ENCODE peak calls at places on chromosome 21, in ten cellular contexts. F is esophagus muscularis mucosa, S is endodermal cell, T is transverse colon, G is heart right ventricle, N is colonic mucosa, K is ovary, J is spleen, Y is heart left ventricle, Q is neural progenitor cell. R is an unnamed sample. For H3K4me1, the result is how much of the 10 kb centered on the place peaks cover.

GRCh38 chr21:38202811-38203210 is 54.0 kb upstream of the KCNJ15 start:
- DNase-seq in Q (no peak), T (no peak), G (no peak), S (no peak), Y (no peak), J (no peak), N (no peak), K (no peak), F (peak), R (no peak)

GRCh38 chr21:37073417-37074194 is 552 bp downstream of the TTC3 start:
- DNase-seq in G (peak), S (no peak), N (peak), J (peak), F (no peak), K (peak), T (peak), Y (peak), Q (peak), R (no peak)

GRCh38 chr21:16424331-16424749 is 694.6 kb downstream of the USP25 start:
- DNase-seq in N (no peak), G (no peak), F (no peak), S (no peak), J (no peak), Q (no peak), K (no peak), T (no peak), Y (no peak), R (no peak)

GRCh38 chr21:46500224-46500861 is 41.7 kb downstream of the DIP2A start:
- DNase-seq in Y (no peak), T (no peak), F (no peak), K (no peak), J (no peak), S (no peak), N (no peak), G (no peak), Q (no peak), R (no peak)

GRCh38 chr21:44530903-44531605 is 8.9 kb downstream of the KRTAP10-1 start:
- DNase-seq in J (peak), Y (no peak), T (peak), N (no peak), S (peak), K (no peak), G (no peak), Q (no peak), F (no peak), R (no peak)

GRCh38 chr21:29801122-29801521 is 138.7 kb downstream of the GRIK1 start:
- DNase-seq in Q (no peak), K (no peak), F (no peak), T (no peak), S (no peak), N (no peak), Y (no peak), J (no peak), G (no peak), R (no peak)

GRCh38 chr21:45053561-45053960 is 20.8 kb upstream of the ADARB1 start:
- DNase-seq in J (no peak), Q (no peak), Y (no peak), G (no peak), K (no peak), S (no peak), F (no peak), N (no peak), T (no peak), R (no peak)

GRCh38 chr21:15775981-15776380 is 46.2 kb downstream of the USP25 start:
- DNase-seq in S (no peak), T (no peak), K (no peak), Y (no peak), J (no peak), G (no peak), N (no peak), F (no peak), Q (no peak), R (no peak)

GRCh38 chr21:15063081-15063820 is 1.5 kb downstream of the NRIP1 start:
- DNase-seq in Y (no peak), Q (peak), G (no peak), S (peak), F (no peak), T (no peak), J (no peak), K (peak), N (peak), R (no peak)

GRCh38 chr21:38834725-38835124 is 29.0 kb downstream of the ETS2 start:
- DNase-seq in Y (no peak), J (no peak), S (no peak), N (peak), G (no peak), F (no peak), T (no peak), K (no peak), Q (no peak), R (no peak)

GRCh38 chr21:37407719-37408455 is 41.3 kb downstream of the DYRK1A start:
- DNase-seq in Y (no peak), T (no peak), G (no peak), Q (no peak), J (no peak), S (no peak), N (no peak), F (no peak), K (no peak), R (no peak)

GRCh38 chr21:29347274-29347681 is 48.6 kb downstream of the BACH1 start:
- DNase-seq in S (no peak), K (no peak), Q (no peak), J (no peak), F (no peak), G (no peak), N (no peak), T (peak), Y (no peak), R (no peak)

GRCh38 chr21:36466061-36466511 is 13.8 kb downstream of the CLDN14 start:
- DNase-seq in N (no peak), K (no peak), G (no peak), Y (no peak), T (no peak), F (no peak), S (no peak), Q (no peak), J (peak), R (no peak)

GRCh38 chr21:38376693-38377092 is 119.9 kb downstream of the KCNJ15 start:
- DNase-seq in G (no peak), N (no peak), Q (no peak), J (peak), K (no peak), F (peak), T (no peak), S (no peak), Y (no peak), R (no peak)

GRCh38 chr21:33019885-33020557 is 5.7 kb upstream of the OLIG2 start:
- DNase-seq in N (no peak), G (no peak), T (no peak), J (no peak), K (no peak), F (no peak), S (peak), Y (no peak), Q (peak), R (no peak)

GRCh38 chr21:29078884-29079765 is 5.7 kb upstream of the CCT8 start:
- DNase-seq in S (no peak), T (no peak), N (peak), J (no peak), G (peak), K (no peak), Y (peak), F (no peak), Q (no peak), R (no peak)

GRCh38 chr21:37208056-37208705 is 59.0 kb downstream of the VPS26C start:
- DNase-seq in T (peak), J (peak), Y (peak), Q (no peak), G (peak), F (no peak), K (no peak), S (no peak), N (no peak), R (no peak)

GRCh38 chr21:16124397-16125130 is 394.8 kb downstream of the USP25 start:
- DNase-seq in S (no peak), N (no peak), G (no peak), Y (no peak), F (no peak), Q (no peak), K (no peak), J (no peak), T (no peak), R (no peak)

GRCh38 chr21:46674430-46675007 is 39.0 kb downstream of the PRMT2 start:
- DNase-seq in J (no peak), Q (no peak), G (no peak), F (no peak), Y (no peak), T (no peak), K (no peak), S (peak), N (no peak), R (no peak)

GRCh38 chr21:36129219-36129618 is 5.7 kb upstream of the CBR3 start:
- DNase-seq in F (no peak), N (no peak), Y (no peak), K (no peak), S (peak), G (no peak), J (no peak), Q (no peak), T (no peak), R (no peak)

GRCh38 chr21:38352536-38353219 is 95.9 kb downstream of the KCNJ15 start:
- DNase-seq in Q (peak), N (peak), G (peak), F (no peak), S (peak), J (no peak), T (peak), K (no peak), Y (peak), R (peak)

GRCh38 chr21:46121286-46122221 is 23.6 kb downstream of the COL6A2 start:
- DNase-seq in J (peak), F (no peak), T (peak), K (peak), Q (no peak), G (peak), S (peak), Y (peak), N (no peak), R (no peak)

GRCh38 chr21:38544681-38545080 is 46.4 kb upstream of the ERG start:
- DNase-seq in Y (no peak), N (no peak), J (no peak), F (no peak), G (no peak), S (no peak), T (no peak), Q (no peak), K (no peak), R (no peak)

GRCh38 chr21:32131960-32132359 is 146.9 kb downstream of the MIS18A start:
- DNase-seq in G (no peak), Y (no peak), Q (no peak), J (no peak), K (no peak), S (no peak), F (no peak), N (no peak), T (no peak), R (no peak)

GRCh38 chr21:46381521-46381920 is 57.6 kb downstream of the PCNT start:
- DNase-seq in F (no peak), Y (no peak), S (no peak), T (no peak), G (no peak), Q (no peak), N (no peak), J (no peak), K (no peak), R (no peak)

GRCh38 chr21:28207776-28208175 is 784.9 kb downstream of the LTN1 start:
- DNase-seq in F (no peak), J (no peak), S (no peak), G (no peak), Q (no peak), K (no peak), Y (no peak), T (no peak), N (no peak), R (no peak)

GRCh38 chr21:46551636-46552241 is 53.1 kb downstream of the S100B start:
- DNase-seq in S (peak), Y (no peak), K (no peak), Q (no peak), G (no peak), N (no peak), F (peak), T (no peak), J (peak), R (peak)

GRCh38 chr21:16211339-16212303 is 481.8 kb downstream of the USP25 start:
- DNase-seq in Y (no peak), N (no peak), K (no peak), F (no peak), T (no peak), G (no peak), Q (no peak), S (no peak), J (no peak), R (no peak)

GRCh38 chr21:37944492-37944891 is 28.2 kb upstream of the KCNJ6 start:
- DNase-seq in N (no peak), T (no peak), F (peak), S (no peak), Y (no peak), K (no peak), Q (peak), J (no peak), G (no peak), R (no peak)

GRCh38 chr21:16438761-16439160 is 709.0 kb downstream of the USP25 start:
- DNase-seq in K (no peak), J (no peak), N (no peak), T (no peak), Q (no peak), S (no peak), F (no peak), G (no peak), Y (no peak), R (no peak)

GRCh38 chr21:45176141-45176540 is 101.8 kb downstream of the ADARB1 start:
- DNase-seq in J (no peak), T (no peak), N (no peak), F (peak), Y (no peak), K (no peak), G (no peak), S (no peak), Q (no peak), R (no peak)

GRCh38 chr21:15552914-15553491 is 176.8 kb upstream of the USP25 start:
- DNase-seq in N (no peak), T (no peak), K (no peak), J (no peak), Q (no peak), F (no peak), S (no peak), G (no peak), Y (no peak), R (no peak)

GRCh38 chr21:15065381-15066230 is 806 bp upstream of the NRIP1 start:
- DNase-seq in F (peak), Y (peak), Q (peak), S (peak), N (peak), K (peak), J (peak), G (peak), T (peak), R (peak)

GRCh38 chr21:31675960-31676359 is 16.5 kb downstream of the SOD1 start:
- DNase-seq in G (no peak), Q (no peak), Y (no peak), T (no peak), F (no peak), K (no peak), N (no peak), S (no peak), J (no peak), R (no peak)

GRCh38 chr21:45259206-45259795 is 28.4 kb downstream of the POFUT2 start:
- DNase-seq in Q (no peak), S (peak), T (no peak), K (no peak), N (no peak), J (no peak), F (peak), Y (no peak), G (no peak), R (no peak)

GRCh38 chr21:31335957-31336738 is 7.9 kb downstream of the TIAM1 start:
- DNase-seq in Y (peak), J (no peak), K (no peak), F (no peak), T (no peak), G (peak), N (no peak), Q (no peak), S (no peak), R (no peak)

GRCh38 chr21:36909423-36909822 is 57.0 kb downstream of the HLCS start:
- DNase-seq in K (no peak), Q (no peak), J (no peak), G (no peak), S (no peak), F (no peak), Y (no peak), N (no peak), T (no peak), R (no peak)

GRCh38 chr21:46077674-46078101 is 20.2 kb upstream of the COL6A2 start:
- DNase-seq in N (no peak), S (no peak), Q (no peak), K (peak), Y (no peak), F (peak), T (peak), J (peak), G (no peak), R (peak)

GRCh38 chr21:45004481-45005263 is 64.8 kb downstream of the SLX9 start:
- DNase-seq in K (no peak), S (no peak), Q (no peak), Y (peak), T (peak), G (no peak), N (no peak), J (peak), F (no peak), R (no peak)

GRCh38 chr21:14545906-14546480 is at the start of gene SAMSN1:
- DNase-seq in Y (no peak), F (no peak), S (no peak), T (peak), Q (no peak), K (no peak), N (no peak), G (no peak), J (peak), R (no peak)

DNA sequence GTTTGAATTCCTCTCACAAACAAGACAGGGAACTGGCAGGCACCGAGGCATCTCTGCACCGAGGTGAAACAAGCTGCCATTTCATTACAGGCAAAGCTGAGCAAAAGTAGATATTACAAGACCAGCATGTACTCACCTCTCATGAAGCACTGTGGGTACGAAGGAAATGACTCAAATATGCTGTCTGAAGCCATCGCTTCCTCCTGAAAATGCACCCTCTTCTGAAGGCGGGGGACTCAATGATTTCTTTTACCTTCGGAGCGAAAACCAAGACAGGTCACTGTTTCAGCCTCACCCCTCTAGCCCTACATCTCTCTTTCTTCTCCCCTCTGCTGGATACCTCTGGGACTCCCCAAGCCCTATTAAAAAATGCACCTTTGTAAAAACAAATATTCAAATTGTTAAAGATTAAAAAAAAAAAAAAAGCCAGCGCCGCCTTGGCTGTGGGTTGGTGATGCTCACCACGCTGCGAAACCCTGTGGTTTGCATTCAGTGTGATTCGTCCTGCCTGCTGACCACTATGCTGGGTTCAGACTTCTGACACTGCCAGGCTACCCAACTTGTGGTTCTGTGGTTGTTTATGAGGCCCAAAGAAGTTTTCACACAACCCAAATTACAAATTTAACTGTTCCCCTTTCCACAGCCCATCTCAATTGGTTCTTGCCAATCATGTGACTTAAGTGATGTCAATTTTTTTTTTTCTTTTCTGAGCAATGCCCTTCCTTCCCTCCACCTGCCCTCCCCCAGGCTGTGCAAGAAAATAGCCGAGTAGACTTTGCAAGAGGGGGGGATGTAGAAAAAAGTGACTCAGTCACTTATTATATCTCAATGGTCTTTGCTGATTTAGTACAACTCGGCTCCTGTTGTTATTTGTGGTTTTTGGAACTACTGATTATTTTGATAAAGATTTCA is at the start of gene RUNX1:
- DNase-seq in J (peak), F (peak), T (peak), G (peak), S (no peak), K (no peak), Y (peak), Q (no peak), N (peak), R (no peak)
- H3K4me1 ChIP-seq in J (under half), F (under half), T (under half), G (under half), S (under half), K (under half), Y (half or more), Q (under half), N (under half), R (under half)

GRCh38 chr21:20875741-20876140 is 122.5 kb upstream of the NCAM2 start:
- DNase-seq in Y (no peak), Q (peak), K (no peak), G (no peak), N (no peak), S (no peak), F (no peak), J (no peak), T (no peak), R (no peak)
- TF ChIP-seq CTCF in Y (no peak), Q (peak), K (no peak), G (no peak), N (no peak), S (peak), F (no peak), J (no peak), T (no peak), R (no peak)

GRCh38 chr21:34215911-34216310 is 142.5 kb downstream of the MRPS6 start:
- DNase-seq in N (no peak), J (no peak), Y (no peak), G (no peak), T (no peak), F (no peak), S (no peak), K (no peak), Q (no peak), R (no peak)
- H3K4me1 ChIP-seq in N (under half), J (under half), Y (under half), G (under half), T (under half), F (under half), S (under half), K (under half), Q (under half), R (under half)

GRCh38 chr21:34020005-34020847 is 53.2 kb upstream of the MRPS6 start:
- DNase-seq in Q (no peak), K (no peak), G (no peak), F (no peak), T (no peak), Y (no peak), J (no peak), S (no peak), N (no peak), R (no peak)
- TF ChIP-seq CTCF in Q (no peak), K (no peak), G (no peak), F (no peak), T (no peak), Y (no peak), J (no peak), S (peak), N (no peak), R (no peak)

DNA sequence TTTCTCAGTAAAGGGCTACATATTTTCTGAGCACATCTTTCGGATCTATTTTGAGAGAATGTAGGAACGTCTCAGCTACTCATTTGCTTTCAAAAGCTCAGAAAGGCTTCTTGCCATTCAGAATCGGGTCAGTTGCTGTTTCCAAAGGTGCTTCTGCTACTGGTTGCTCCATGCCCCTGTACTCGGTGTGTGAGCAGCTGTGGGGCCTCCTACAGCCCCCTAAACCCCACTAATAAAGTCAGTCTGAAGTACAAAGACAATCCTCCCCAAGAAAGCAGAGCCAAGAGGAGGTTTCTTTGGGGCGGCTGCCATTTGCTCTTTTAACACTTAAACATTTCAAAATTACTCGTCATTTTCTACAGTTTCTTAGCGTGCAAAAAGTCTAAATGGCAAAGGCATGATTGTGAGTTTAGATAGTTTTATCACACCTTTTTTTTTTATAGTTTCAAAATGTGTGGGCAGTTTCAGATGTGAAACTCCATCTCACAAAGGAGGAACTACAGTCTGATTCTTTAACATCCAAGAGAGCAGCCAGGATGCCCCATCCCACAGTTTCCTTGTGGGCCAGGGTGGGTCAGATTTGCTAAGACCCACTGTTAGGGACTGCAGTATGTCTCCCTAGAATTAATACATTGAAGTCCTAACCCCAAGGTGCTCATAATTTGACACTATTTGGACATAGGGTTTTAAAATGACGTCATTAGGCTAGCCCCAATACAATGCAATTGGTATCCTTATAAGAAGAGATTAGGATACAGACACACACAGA is 4.1 kb downstream of the RUNX1 start:
- DNase-seq in S (no peak), G (no peak), T (no peak), Y (no peak), K (no peak), Q (no peak), N (no peak), J (no peak), F (peak), R (no peak)
- H3K4me1 ChIP-seq in S (under half), G (under half), T (under half), Y (half or more), K (under half), Q (under half), N (under half), J (under half), F (under half), R (under half)

R was measured in vagina.